ENCODE peak calls at places on chromosomes 11 and 22, in eight cellular contexts. One of them, this sample, is unnamed.

GRCh38 chr11:17257200-17257599 is 19.3 kb upstream of the NUCB2 start:
- DNase-seq in AG09309: no peak
- DNase-seq in MM.1S: no peak
- DNase-seq in thyroid gland: no peak
- DNase-seq in endodermal cell: no peak
- DNase-seq in astrocyte of the spinal cord: peak
- DNase-seq in WERI-Rb-1: no peak
- DNase-seq in HCT116: no peak
- DNase-seq in this sample: peak

GRCh38 chr22:26835929-26836528 is 178.6 kb downstream of the MIAT start:
- DNase-seq in AG09309: no peak
- DNase-seq in MM.1S: peak
- DNase-seq in thyroid gland: peak
- DNase-seq in endodermal cell: peak
- DNase-seq in astrocyte of the spinal cord: peak
- DNase-seq in WERI-Rb-1: peak
- DNase-seq in HCT116: peak
- DNase-seq in this sample: peak

GRCh38 chr11:23563591-23563990 is 703.3 kb upstream of the CCDC179 start:
- DNase-seq in AG09309: no peak
- DNase-seq in MM.1S: no peak
- DNase-seq in thyroid gland: no peak
- DNase-seq in endodermal cell: no peak
- DNase-seq in astrocyte of the spinal cord: no peak
- DNase-seq in WERI-Rb-1: no peak
- DNase-seq in HCT116: no peak
- DNase-seq in this sample: peak

GRCh38 chr11:68842427-68843051 is 823 bp upstream of the CPT1A start:
- DNase-seq in AG09309: no peak
- DNase-seq in MM.1S: peak
- DNase-seq in thyroid gland: no peak
- DNase-seq in endodermal cell: no peak
- DNase-seq in astrocyte of the spinal cord: no peak
- DNase-seq in WERI-Rb-1: no peak
- DNase-seq in HCT116: no peak
- DNase-seq in this sample: no peak

GRCh38 chr11:134439181-134439580 is 27.1 kb upstream of the B3GAT1 start:
- DNase-seq in AG09309: no peak
- DNase-seq in MM.1S: no peak
- DNase-seq in thyroid gland: no peak
- DNase-seq in endodermal cell: no peak
- DNase-seq in astrocyte of the spinal cord: no peak
- DNase-seq in WERI-Rb-1: peak
- DNase-seq in HCT116: no peak
- DNase-seq in this sample: no peak

GRCh38 chr11:97739892-97740782 is 1280.6 kb upstream of the CNTN5 start:
- DNase-seq in AG09309: no peak
- DNase-seq in MM.1S: no peak
- DNase-seq in thyroid gland: no peak
- DNase-seq in endodermal cell: no peak
- DNase-seq in astrocyte of the spinal cord: peak
- DNase-seq in WERI-Rb-1: no peak
- DNase-seq in HCT116: no peak
- DNase-seq in this sample: no peak

GRCh38 chr11:9479899-9480298 is 19.1 kb downstream of the ZNF143 start:
- DNase-seq in AG09309: no peak
- DNase-seq in MM.1S: no peak
- DNase-seq in thyroid gland: no peak
- DNase-seq in endodermal cell: no peak
- DNase-seq in astrocyte of the spinal cord: no peak
- DNase-seq in WERI-Rb-1: no peak
- DNase-seq in HCT116: no peak
- DNase-seq in this sample: no peak

GRCh38 chr11:61814242-61814957 is 2.4 kb downstream of the FADS1 start:
- DNase-seq in AG09309: no peak
- DNase-seq in MM.1S: no peak
- DNase-seq in thyroid gland: peak
- DNase-seq in endodermal cell: peak
- DNase-seq in astrocyte of the spinal cord: no peak
- DNase-seq in WERI-Rb-1: no peak
- DNase-seq in HCT116: peak
- DNase-seq in this sample: peak

GRCh38 chr11:50077526-50077925 is 44.9 kb downstream of the OR4C45 start:
- DNase-seq in AG09309: no peak
- DNase-seq in MM.1S: no peak
- DNase-seq in thyroid gland: no peak
- DNase-seq in endodermal cell: no peak
- DNase-seq in astrocyte of the spinal cord: no peak
- DNase-seq in WERI-Rb-1: no peak
- DNase-seq in HCT116: no peak
- DNase-seq in this sample: no peak

GRCh38 chr11:60870276-60870675 is 2.9 kb downstream of the ZP1 start:
- DNase-seq in AG09309: no peak
- DNase-seq in MM.1S: peak
- DNase-seq in thyroid gland: no peak
- DNase-seq in endodermal cell: peak
- DNase-seq in astrocyte of the spinal cord: no peak
- DNase-seq in WERI-Rb-1: peak
- DNase-seq in HCT116: no peak
- DNase-seq in this sample: no peak

GRCh38 chr22:49936018-49936972 is 17.9 kb downstream of the CRELD2 start:
- DNase-seq in AG09309: no peak
- DNase-seq in MM.1S: peak
- DNase-seq in thyroid gland: peak
- DNase-seq in endodermal cell: peak
- DNase-seq in astrocyte of the spinal cord: peak
- DNase-seq in WERI-Rb-1: peak
- DNase-seq in HCT116: no peak
- DNase-seq in this sample: peak

GRCh38 chr22:46432164-46433068 is 96.9 kb downstream of the TRMU start:
- DNase-seq in AG09309: no peak
- DNase-seq in MM.1S: peak
- DNase-seq in thyroid gland: peak
- DNase-seq in endodermal cell: no peak
- DNase-seq in astrocyte of the spinal cord: no peak
- DNase-seq in WERI-Rb-1: no peak
- DNase-seq in HCT116: no peak
- DNase-seq in this sample: peak

GRCh38 chr11:82718307-82718706 is 15.4 kb downstream of the FAM181B start:
- DNase-seq in AG09309: no peak
- DNase-seq in MM.1S: peak
- DNase-seq in thyroid gland: peak
- DNase-seq in endodermal cell: peak
- DNase-seq in astrocyte of the spinal cord: peak
- DNase-seq in WERI-Rb-1: no peak
- DNase-seq in HCT116: peak
- DNase-seq in this sample: peak

GRCh38 chr11:42766191-42766590 is 545.6 kb upstream of the API5 start:
- DNase-seq in AG09309: no peak
- DNase-seq in MM.1S: no peak
- DNase-seq in thyroid gland: no peak
- DNase-seq in endodermal cell: no peak
- DNase-seq in astrocyte of the spinal cord: no peak
- DNase-seq in WERI-Rb-1: no peak
- DNase-seq in HCT116: no peak
- DNase-seq in this sample: no peak

GRCh38 chr11:11407738-11408084 is 54.7 kb upstream of the CSNK2A3 start:
- DNase-seq in AG09309: no peak
- DNase-seq in MM.1S: no peak
- DNase-seq in thyroid gland: no peak
- DNase-seq in endodermal cell: no peak
- DNase-seq in astrocyte of the spinal cord: no peak
- DNase-seq in WERI-Rb-1: no peak
- DNase-seq in HCT116: no peak
- DNase-seq in this sample: no peak

GRCh38 chr11:14364322-14364721 is 5.3 kb upstream of the RRAS2 start:
- DNase-seq in AG09309: no peak
- DNase-seq in MM.1S: no peak
- DNase-seq in thyroid gland: no peak
- DNase-seq in endodermal cell: no peak
- DNase-seq in astrocyte of the spinal cord: peak
- DNase-seq in WERI-Rb-1: no peak
- DNase-seq in HCT116: no peak
- DNase-seq in this sample: no peak

GRCh38 chr11:122676638-122677037 is 21.1 kb downstream of the UBASH3B start:
- DNase-seq in AG09309: no peak
- DNase-seq in MM.1S: no peak
- DNase-seq in thyroid gland: no peak
- DNase-seq in endodermal cell: no peak
- DNase-seq in astrocyte of the spinal cord: no peak
- DNase-seq in WERI-Rb-1: no peak
- DNase-seq in HCT116: peak
- DNase-seq in this sample: no peak

GRCh38 chr11:78251083-78251699 is 62.5 kb downstream of the USP35 start:
- DNase-seq in AG09309: no peak
- DNase-seq in MM.1S: no peak
- DNase-seq in thyroid gland: no peak
- DNase-seq in endodermal cell: no peak
- DNase-seq in astrocyte of the spinal cord: peak
- DNase-seq in WERI-Rb-1: no peak
- DNase-seq in HCT116: no peak
- DNase-seq in this sample: peak

GRCh38 chr11:34053161-34053686 is 1.7 kb downstream of the CAPRIN1 start:
- DNase-seq in AG09309: no peak
- DNase-seq in MM.1S: peak
- DNase-seq in thyroid gland: peak
- DNase-seq in endodermal cell: peak
- DNase-seq in astrocyte of the spinal cord: peak
- DNase-seq in WERI-Rb-1: peak
- DNase-seq in HCT116: no peak
- DNase-seq in this sample: peak

GRCh38 chr11:44221486-44221885 is 88.5 kb downstream of the ALX4 start:
- DNase-seq in AG09309: no peak
- DNase-seq in MM.1S: no peak
- DNase-seq in thyroid gland: no peak
- DNase-seq in endodermal cell: no peak
- DNase-seq in astrocyte of the spinal cord: no peak
- DNase-seq in WERI-Rb-1: no peak
- DNase-seq in HCT116: no peak
- DNase-seq in this sample: no peak

GRCh38 chr11:110000858-110001257 is 92.3 kb upstream of the ZC3H12C start:
- DNase-seq in AG09309: no peak
- DNase-seq in MM.1S: no peak
- DNase-seq in thyroid gland: no peak
- DNase-seq in endodermal cell: no peak
- DNase-seq in astrocyte of the spinal cord: peak
- DNase-seq in WERI-Rb-1: no peak
- DNase-seq in HCT116: no peak
- DNase-seq in this sample: no peak

GRCh38 chr11:67392182-67392715 is 463 bp downstream of the RAD9A start:
- DNase-seq in AG09309: no peak
- DNase-seq in MM.1S: peak
- DNase-seq in thyroid gland: no peak
- DNase-seq in endodermal cell: no peak
- DNase-seq in astrocyte of the spinal cord: no peak
- DNase-seq in WERI-Rb-1: no peak
- DNase-seq in HCT116: no peak
- DNase-seq in this sample: no peak

GRCh38 chr11:108973402-108974119 is 308.7 kb downstream of the DDX10 start:
- DNase-seq in AG09309: peak
- DNase-seq in MM.1S: no peak
- DNase-seq in thyroid gland: no peak
- DNase-seq in endodermal cell: no peak
- DNase-seq in astrocyte of the spinal cord: peak
- DNase-seq in WERI-Rb-1: no peak
- DNase-seq in HCT116: no peak
- DNase-seq in this sample: peak

GRCh38 chr11:20609727-20610707 is 10.6 kb downstream of the SLC6A5 start:
- DNase-seq in AG09309: peak
- DNase-seq in MM.1S: peak
- DNase-seq in thyroid gland: peak
- DNase-seq in endodermal cell: peak
- DNase-seq in astrocyte of the spinal cord: peak
- DNase-seq in WERI-Rb-1: peak
- DNase-seq in HCT116: peak
- DNase-seq in this sample: peak

GRCh38 chr22:37266581-37267127 is 15.7 kb upstream of the CYTH4 start:
- DNase-seq in AG09309: no peak
- DNase-seq in MM.1S: no peak
- DNase-seq in thyroid gland: no peak
- DNase-seq in endodermal cell: no peak
- DNase-seq in astrocyte of the spinal cord: no peak
- DNase-seq in WERI-Rb-1: peak
- DNase-seq in HCT116: no peak
- DNase-seq in this sample: no peak
- H3K4me3 ChIP-seq in AG09309: peak
- H3K4me3 ChIP-seq in MM.1S: peak
- H3K4me3 ChIP-seq in thyroid gland: no peak
- H3K4me3 ChIP-seq in endodermal cell: no peak
- H3K4me3 ChIP-seq in astrocyte of the spinal cord: no peak
- H3K4me3 ChIP-seq in WERI-Rb-1: peak
- H3K4me3 ChIP-seq in HCT116: no peak
- H3K4me3 ChIP-seq in this sample: peak

GRCh38 chr11:76695133-76695532 is 24.6 kb upstream of the LRRC32 start:
- DNase-seq in AG09309: no peak
- DNase-seq in MM.1S: no peak
- DNase-seq in thyroid gland: no peak
- DNase-seq in endodermal cell: no peak
- DNase-seq in astrocyte of the spinal cord: no peak
- DNase-seq in WERI-Rb-1: peak
- DNase-seq in HCT116: no peak
- DNase-seq in this sample: no peak
- TF ChIP-seq CTCF in AG09309: no peak
- TF ChIP-seq CTCF in MM.1S: no peak
- TF ChIP-seq CTCF in thyroid gland: no peak
- TF ChIP-seq CTCF in endodermal cell: peak
- TF ChIP-seq CTCF in astrocyte of the spinal cord: no peak
- TF ChIP-seq CTCF in WERI-Rb-1: no peak
- TF ChIP-seq CTCF in HCT116: peak
- TF ChIP-seq CTCF in this sample: no peak

GRCh38 chr11:111605681-111606080 is 3.4 kb downstream of the SIK2 start:
- DNase-seq in AG09309: no peak
- DNase-seq in MM.1S: no peak
- DNase-seq in thyroid gland: no peak
- DNase-seq in endodermal cell: no peak
- DNase-seq in astrocyte of the spinal cord: no peak
- DNase-seq in WERI-Rb-1: no peak
- DNase-seq in HCT116: no peak
- DNase-seq in this sample: no peak
- H3K4me3 ChIP-seq in AG09309: no peak
- H3K4me3 ChIP-seq in MM.1S: no peak
- H3K4me3 ChIP-seq in thyroid gland: no peak
- H3K4me3 ChIP-seq in endodermal cell: no peak
- H3K4me3 ChIP-seq in astrocyte of the spinal cord: no peak
- H3K4me3 ChIP-seq in WERI-Rb-1: no peak
- H3K4me3 ChIP-seq in HCT116: no peak
- H3K4me3 ChIP-seq in this sample: no peak

DNA sequence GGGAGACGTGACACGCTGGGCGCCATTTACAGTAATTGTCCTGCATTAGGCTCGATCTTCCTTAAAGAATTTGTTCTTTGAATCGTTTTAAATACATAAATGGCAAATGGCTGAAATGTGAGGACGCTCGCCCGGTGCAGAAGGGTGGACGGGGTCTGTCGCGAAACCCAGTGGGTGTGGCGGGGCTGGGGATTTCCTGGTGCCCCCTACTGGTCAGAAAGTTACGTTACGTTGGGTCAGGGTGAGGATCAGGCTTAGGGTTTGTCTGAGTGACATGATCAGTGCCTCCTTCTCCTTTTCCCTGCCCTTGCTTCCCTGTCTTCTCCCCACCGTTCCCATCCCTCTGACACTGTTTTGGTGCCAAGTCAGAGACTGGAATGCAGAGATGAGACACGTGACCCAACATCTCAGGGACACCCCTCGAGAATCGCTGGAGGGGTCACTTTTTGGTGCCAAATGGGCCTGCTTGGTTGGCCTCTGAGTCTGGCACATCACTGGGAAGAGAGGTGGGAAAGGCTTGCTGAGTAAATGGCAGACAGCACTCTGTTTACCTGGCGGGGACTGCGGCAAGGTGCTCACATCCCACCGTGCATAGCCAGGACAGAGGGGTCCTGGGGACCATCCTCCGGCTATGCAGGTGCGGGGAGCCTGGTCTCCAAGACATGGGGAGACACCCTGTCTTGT is 1107.6 kb downstream of the BRD1 start:
- DNase-seq in AG09309: no peak
- DNase-seq in MM.1S: no peak
- DNase-seq in thyroid gland: no peak
- DNase-seq in endodermal cell: peak
- DNase-seq in astrocyte of the spinal cord: no peak
- DNase-seq in WERI-Rb-1: peak
- DNase-seq in HCT116: no peak
- DNase-seq in this sample: no peak
- TF ChIP-seq CTCF in AG09309: no peak
- TF ChIP-seq CTCF in MM.1S: no peak
- TF ChIP-seq CTCF in thyroid gland: no peak
- TF ChIP-seq CTCF in endodermal cell: peak
- TF ChIP-seq CTCF in astrocyte of the spinal cord: no peak
- TF ChIP-seq CTCF in WERI-Rb-1: peak
- TF ChIP-seq CTCF in HCT116: peak
- TF ChIP-seq CTCF in this sample: no peak